ENCODE peak calls at places on chromosomes 5 and 9, in four cellular contexts. C is brain microvascular endothelial cell, U is glutamatergic neuron, B is B cell. R is an unnamed sample.

GRCh38 chr5:93581738-93582414 is 857 bp upstream of the NR2F1-AS1 start:
- DNase-seq in C (peak; percentile 77), U (no peak), B (no peak), R (no peak)

GRCh38 chr9:7105095-7105494 is 347.3 kb downstream of the KDM4C start:
- DNase-seq in C (no peak), U (no peak), B (no peak), R (no peak)

GRCh38 chr9:37963936-37964739 is 60.2 kb upstream of the SLC25A51 start:
- DNase-seq in C (peak; percentile 97), U (no peak), B (no peak), R (peak; percentile 53)

GRCh38 chr9:89619739-89620138 is 14.9 kb downstream of the GADD45G start:
- DNase-seq in C (no peak), U (no peak), B (no peak), R (no peak)

GRCh38 chr5:137146402-137146889 is 352.7 kb downstream of the SPOCK1 start:
- DNase-seq in C (peak; percentile 88), U (no peak), B (no peak), R (peak; percentile 28)

GRCh38 chr9:87685871-87686519 is 39.9 kb upstream of the CTSL start:
- DNase-seq in C (peak; percentile 5), U (no peak), B (no peak), R (no peak)

GRCh38 chr5:10834695-10835094 is 73.7 kb upstream of the DAP start:
- DNase-seq in C (no peak), U (no peak), B (no peak), R (no peak)

GRCh38 chr5:5667136-5667554 is 244.7 kb downstream of the ICE1 start:
- DNase-seq in C (no peak), U (peak; percentile 38), B (no peak), R (no peak)

GRCh38 chr5:138180183-138180782 is 1.4 kb downstream of the KIF20A start:
- DNase-seq in C (peak; percentile 54), U (no peak), B (peak; percentile 42), R (peak; percentile 6)

GRCh38 chr5:28748446-28748845 is 1710.1 kb upstream of the CDH9 start:
- DNase-seq in C (peak; percentile 20), U (no peak), B (no peak), R (no peak)

GRCh38 chr9:20028192-20028848 is 239.5 kb upstream of the SLC24A2 start:
- DNase-seq in C (no peak), U (no peak), B (no peak), R (no peak)

GRCh38 chr9:4298255-4299005 is 1.4 kb downstream of the GLIS3 start:
- DNase-seq in C (no peak), U (peak; percentile 32), B (peak; percentile 5), R (peak; percentile 4)

GRCh38 chr5:60803712-60804111 is 40.4 kb downstream of the ELOVL7 start:
- DNase-seq in C (no peak), U (no peak), B (no peak), R (no peak)

GRCh38 chr5:92849798-92850197 is 731.2 kb downstream of the NR2F1-AS1 start:
- DNase-seq in C (no peak), U (no peak), B (no peak), R (no peak)

GRCh38 chr5:41157272-41157671 is 56.1 kb downstream of the C6 start:
- DNase-seq in C (no peak), U (no peak), B (no peak), R (no peak)

GRCh38 chr9:18982246-18982589 is 50.8 kb downstream of the SAXO1 start:
- DNase-seq in C (no peak), U (no peak), B (no peak), R (no peak)

GRCh38 chr5:36728697-36729543 is 122.5 kb downstream of the SLC1A3 start:
- DNase-seq in C (peak; percentile 49), U (no peak), B (peak; percentile 71), R (no peak)

GRCh38 chr5:167730121-167730520 is 561.3 kb upstream of the WWC1 start:
- DNase-seq in C (peak; percentile 83), U (no peak), B (no peak), R (no peak)

GRCh38 chr9:124033348-124033747 is 21.8 kb downstream of the LHX2 start:
- DNase-seq in C (no peak), U (no peak), B (no peak), R (no peak)

GRCh38 chr9:5835808-5836207 is 2.9 kb upstream of the ERMP1 start:
- DNase-seq in C (no peak), U (no peak), B (no peak), R (no peak)

GRCh38 chr5:40779561-40779960 is 18.6 kb downstream of the PRKAA1 start:
- DNase-seq in C (no peak), U (no peak), B (no peak), R (no peak)

GRCh38 chr5:43041669-43042175 is 1.6 kb upstream of the ANXA2R start:
- DNase-seq in C (peak; percentile 89), U (peak; percentile 70), B (peak; percentile 88), R (peak; percentile 44)

GRCh38 chr5:31767335-31768031 is 128.6 kb downstream of the PDZD2 start:
- DNase-seq in C (no peak), U (no peak), B (no peak), R (no peak)

GRCh38 chr5:31770157-31770556 is 131.2 kb downstream of the PDZD2 start:
- DNase-seq in C (no peak), U (no peak), B (no peak), R (no peak)

GRCh38 chr5:31771045-31771444 is 132.1 kb downstream of the PDZD2 start:
- DNase-seq in C (no peak), U (no peak), B (no peak), R (no peak)

GRCh38 chr5:31768046-31768445 is 129.1 kb downstream of the PDZD2 start:
- DNase-seq in C (no peak), U (no peak), B (no peak), R (no peak)

GRCh38 chr5:31768784-31769183 is 129.9 kb downstream of the PDZD2 start:
- DNase-seq in C (no peak), U (no peak), B (no peak), R (no peak)
- TF ChIP-seq CTCF in C (no peak), U (no peak), B (no peak), R (no peak)

DNA sequence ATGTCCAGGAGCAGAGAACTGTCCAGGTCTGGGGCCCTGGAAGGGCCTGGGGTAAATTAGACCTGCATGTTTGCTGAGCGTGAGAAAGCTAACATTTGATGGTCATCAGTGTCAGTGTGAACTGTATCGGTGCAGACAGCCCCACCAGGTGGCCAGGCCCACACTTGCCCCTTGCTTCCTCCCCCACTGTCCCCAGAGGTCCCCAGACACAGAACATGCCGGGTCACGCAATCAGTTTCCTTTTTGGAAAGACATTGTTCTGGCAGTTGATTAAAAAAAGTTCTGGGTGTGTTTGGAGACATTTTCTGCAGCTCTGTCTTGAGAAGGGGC is 1.5 kb downstream of the NKD2 start:
- DNase-seq in C (no peak), U (peak; percentile 27), B (no peak), R (no peak)
- TF ChIP-seq CTCF in C (no peak), U (peak; percentile 15), B (no peak), R (peak; percentile 37)

DNA sequence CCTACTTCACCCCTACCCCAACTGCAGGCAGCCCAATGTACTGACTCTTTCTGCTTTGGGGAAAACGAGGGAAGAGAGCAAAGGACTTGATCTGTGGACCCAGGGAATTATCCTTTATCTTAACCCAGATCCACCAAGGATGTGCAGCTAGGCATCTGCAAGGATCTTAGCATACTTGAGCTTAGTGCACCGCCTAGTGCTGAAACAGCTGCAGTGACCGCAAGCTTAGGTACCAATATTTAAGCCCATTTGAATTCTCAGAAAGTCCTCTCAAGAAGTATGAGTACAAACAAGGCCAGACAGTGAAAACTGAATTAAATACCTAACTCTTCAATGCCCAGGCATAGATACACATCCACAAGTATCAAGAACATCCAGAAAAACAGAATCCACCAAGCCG is 576.7 kb upstream of the ADAMTS16 start:
- DNase-seq in C (no peak), U (peak; percentile 57), B (no peak), R (peak; percentile 18)
- TF ChIP-seq CTCF in C (peak; percentile 55), U (peak; percentile 55), B (no peak), R (peak; percentile 75)

DNA sequence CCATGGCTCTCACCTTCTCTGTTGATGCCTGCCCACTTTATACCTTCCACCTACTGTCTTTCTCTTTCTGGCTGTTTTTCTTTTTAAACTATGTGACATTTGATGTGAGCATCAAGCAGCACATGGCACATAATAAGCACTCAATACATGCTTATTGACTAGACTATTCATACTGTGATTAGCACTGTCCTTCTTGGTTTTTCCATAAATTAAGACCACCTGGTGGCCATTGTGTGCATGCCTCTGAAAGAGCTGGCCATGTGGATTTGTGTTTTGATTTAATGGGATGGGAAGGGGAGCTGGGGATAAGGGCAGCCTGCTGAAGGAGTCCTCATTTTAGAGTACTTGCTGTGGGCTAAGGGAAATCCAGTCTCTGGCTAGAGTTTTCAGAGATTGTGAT is 79.4 kb downstream of the ARHGEF28 start:
- DNase-seq in C (no peak), U (no peak), B (no peak), R (no peak)
- TF ChIP-seq CTCF in C (peak; percentile 16), U (peak; percentile 11), B (no peak), R (peak; percentile 37)

DNA sequence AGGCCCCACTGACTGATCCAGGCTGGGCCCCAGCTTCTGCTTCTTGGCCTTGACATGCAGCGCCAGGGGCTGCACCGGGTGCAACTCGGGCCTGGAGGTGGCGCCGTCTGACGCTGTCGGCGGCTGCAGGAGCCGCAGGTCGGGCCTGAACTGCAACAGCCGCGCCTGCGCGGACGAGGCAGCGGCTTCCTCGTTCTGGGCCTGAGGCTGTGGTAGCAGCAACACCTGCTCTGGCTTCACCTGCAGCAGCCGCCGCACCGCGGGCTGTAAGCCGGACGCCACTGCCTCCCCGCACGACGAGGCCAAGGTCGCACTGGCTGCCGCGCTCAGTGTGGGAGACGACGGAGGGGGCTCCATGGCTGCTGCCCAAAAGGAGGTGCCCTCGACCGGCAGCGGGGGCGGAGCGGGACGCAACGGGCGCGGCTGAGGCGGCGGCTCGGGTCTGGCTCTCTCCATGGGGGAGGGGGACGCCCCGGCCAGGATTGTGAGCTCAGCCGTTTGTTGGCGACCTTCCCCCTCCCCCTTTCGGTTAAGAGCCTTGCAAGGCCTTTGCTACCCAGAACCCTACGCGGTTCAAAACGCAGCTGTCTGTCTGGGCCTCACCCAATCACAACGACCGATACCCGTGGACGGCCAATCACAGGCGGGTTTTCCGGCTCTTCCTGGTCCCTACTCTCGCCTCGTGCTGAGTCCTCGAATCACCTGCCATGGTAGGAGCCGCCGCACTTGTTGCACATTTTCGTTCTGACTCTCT is 438 bp downstream of the SOX30 start:
- DNase-seq in C (peak; percentile 8), U (peak; percentile 73), B (peak; percentile 94), R (no peak)
- TF ChIP-seq CTCF in C (peak; percentile 56), U (no peak), B (peak; percentile 59), R (no peak)

DNA sequence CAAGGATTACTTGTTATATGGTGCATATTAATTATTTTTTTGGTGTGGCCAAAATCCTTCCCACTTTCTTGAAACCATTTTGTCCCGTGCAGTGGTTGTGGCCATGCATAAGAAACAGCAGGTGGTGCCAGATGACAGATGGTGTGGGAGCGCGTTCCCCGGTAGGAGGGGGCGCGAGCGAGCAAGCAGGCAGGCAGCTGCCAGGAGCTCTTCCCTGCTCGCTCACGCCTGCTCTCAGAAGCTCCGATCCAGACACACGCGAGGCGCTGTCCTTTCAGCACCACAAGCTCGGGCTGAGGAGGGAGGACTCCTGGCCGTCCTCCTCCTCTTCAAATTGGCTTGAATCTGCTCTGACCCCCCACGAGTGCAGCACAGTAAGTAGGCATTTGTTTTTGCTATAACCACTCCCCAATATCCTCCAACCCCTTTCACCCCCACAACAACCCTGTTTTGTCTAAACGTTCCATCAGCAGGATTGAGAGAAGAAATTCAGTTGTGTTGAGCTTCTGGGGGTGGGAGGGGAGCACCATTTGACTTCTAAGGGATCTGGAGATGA is at the start of gene NSG2:
- DNase-seq in C (peak; percentile 89), U (peak; percentile 91), B (peak; percentile 2), R (peak; percentile 83)
- TF ChIP-seq CTCF in C (peak; percentile 59), U (peak; percentile 30), B (no peak), R (peak; percentile 92)

GRCh38 chr5:4625206-4625896 is 514.8 kb upstream of the ADAMTS16 start:
- DNase-seq in C (no peak), U (no peak), B (no peak), R (no peak)
- TF ChIP-seq CTCF in C (no peak), U (no peak), B (no peak), R (no peak)